ENCODE peak calls at places on chromosomes 11 and 22, in six cellular contexts. M is astrocyte; Z is activated T-helper 1 cell treated with anti-CD3 and anti-CD28 coated beads, Interleukin-12 subunit alpha, Interleukin-12 subunit beta, Interleukin-2, Interleukin-4 antibody, amounts not matched to agents 30 ng/mL and 10 ng/mL and 1 ng/mL, durations not matched to agents 14 hours and 24 hours and 36 hours; K is NCI-H460; X is stimulated activated CD4-positive, alpha-beta T cell treated with anti-CD3 and anti-CD28 coated beads, Interleukin-15, amount 100 ng/mL, for 24 hours; T is activated T-helper 9 cell treated with anti-CD3 and anti-CD28 coated beads, Interleukin-2, amount 50 U/mL, for 16 hours. G is an unnamed sample.

GRCh38 chr11:126926376-126926791 is 74.2 kb downstream of the KIRREL3 start:
- DNase-seq in M (peak; percentile 78), Z (no peak), K (no peak), X (no peak), T (no peak), G (no peak)

GRCh38 chr11:131447268-131447667 is 76.9 kb downstream of the NTM start:
- DNase-seq in M (no peak), Z (no peak), K (no peak), X (no peak), T (no peak), G (no peak)

GRCh38 chr22:41367039-41367679 is 14.6 kb upstream of the TEF start:
- DNase-seq in M (peak; percentile 91), Z (no peak), K (peak; percentile 28), X (peak; percentile 21), T (no peak), G (peak; percentile 92)

GRCh38 chr22:45290410-45290936 is 5.7 kb downstream of the UPK3A start:
- DNase-seq in M (peak; percentile 41), Z (no peak), K (peak; percentile 64), X (no peak), T (no peak), G (peak; percentile 76)

GRCh38 chr11:102194983-102195382 is 84.7 kb downstream of the YAP1 start:
- DNase-seq in M (no peak), Z (no peak), K (no peak), X (no peak), T (no peak), G (no peak)

GRCh38 chr22:39839917-39840510 is 53.5 kb downstream of the ENTHD1 start:
- DNase-seq in M (no peak), Z (peak; percentile 13), K (no peak), X (peak; percentile 65), T (peak; percentile 6), G (no peak)

GRCh38 chr11:3835100-3835485 is 5.7 kb downstream of the RHOG start:
- DNase-seq in M (no peak), Z (no peak), K (no peak), X (no peak), T (no peak), G (no peak)

GRCh38 chr11:28922351-28922981 is 814.3 kb downstream of the METTL15 start:
- DNase-seq in M (no peak), Z (no peak), K (no peak), X (no peak), T (no peak), G (no peak)

GRCh38 chr11:12185914-12186313 is 75.5 kb downstream of the MICAL2 start:
- DNase-seq in M (peak; percentile 92), Z (no peak), K (no peak), X (no peak), T (no peak), G (no peak)

GRCh38 chr11:4454031-4454430 is 4.9 kb downstream of the OR52K2 start:
- DNase-seq in M (no peak), Z (no peak), K (no peak), X (no peak), T (no peak), G (no peak)

GRCh38 chr11:18457435-18457834 is 1.8 kb downstream of the LDHAL6A start:
- DNase-seq in M (peak; percentile 39), Z (no peak), K (no peak), X (no peak), T (no peak), G (no peak)

G was measured in brain microvascular endothelial cell.